ENCODE peak calls at places on chromosomes 13 and 19, in five cellular contexts. I is IMR-90, Q is neuronal stem cell, K is mesenchymal stem cell, B is H1. E is an unnamed sample.

GRCh38 chr19:38650180-38650775 is 2.8 kb downstream of the ACTN4 start:
- DNase-seq in I (no peak), Q (no peak), K (peak), B (no peak), E (no peak)

GRCh38 chr13:60759499-60759898 is 362.5 kb downstream of the TDRD3 start:
- DNase-seq in Q (peak), B (no peak), K (no peak), I (no peak), E (no peak)

GRCh38 chr13:67438465-67438864 is 208.3 kb upstream of the PCDH9 start:
- DNase-seq in Q (peak), I (no peak), K (no peak), B (no peak), E (no peak)

GRCh38 chr13:111644750-111645149 is 324.3 kb downstream of the TEX29 start:
- DNase-seq in Q (no peak), B (no peak), I (no peak), K (no peak), E (no peak)

GRCh38 chr13:41418027-41418426 is 39.3 kb upstream of the RGCC start:
- DNase-seq in I (peak), K (peak), Q (no peak), B (no peak), E (no peak)

GRCh38 chr19:21922276-21922675 is 86.3 kb upstream of the ZNF43 start:
- DNase-seq in I (no peak), K (no peak), B (no peak), Q (no peak), E (no peak)

GRCh38 chr13:112761701-112762689 is 72.2 kb downstream of the ATP11A start:
- DNase-seq in Q (no peak), B (no peak), I (peak), K (peak), E (no peak)

GRCh38 chr13:57865600-57866294 is 234.2 kb downstream of the PCDH17 start:
- DNase-seq in K (no peak), B (no peak), Q (no peak), I (no peak), E (no peak)

GRCh38 chr19:49430678-49431329 is 5.6 kb downstream of the GFY start:
- DNase-seq in B (no peak), K (no peak), Q (no peak), I (no peak), E (no peak)

GRCh38 chr19:34317311-34317927 is 47.6 kb upstream of the GPI start:
- DNase-seq in Q (no peak), B (no peak), I (no peak), K (peak), E (no peak)

GRCh38 chr13:68099616-68100015 is 869.5 kb upstream of the PCDH9 start:
- DNase-seq in B (no peak), Q (no peak), K (peak), I (peak), E (no peak)

GRCh38 chr19:42312370-42312769 is 739 bp upstream of the TMEM145 start:
- DNase-seq in I (no peak), Q (no peak), K (no peak), B (no peak), E (no peak)

GRCh38 chr13:44116562-44117315 is 237.0 kb downstream of the LACC1 start:
- DNase-seq in Q (no peak), I (peak), K (peak), B (no peak), E (no peak)

GRCh38 chr19:13262450-13262849 is 112.2 kb downstream of the IER2 start:
- DNase-seq in I (peak), Q (no peak), K (peak), B (no peak), E (no peak)

GRCh38 chr19:17866312-17867012 is 5.3 kb upstream of the SLC5A5 start:
- DNase-seq in I (no peak), B (no peak), Q (no peak), K (no peak), E (no peak)

GRCh38 chr13:26991508-26992181 is 180.0 kb downstream of the USP12 start:
- DNase-seq in K (no peak), I (peak), Q (no peak), B (no peak), E (no peak)

GRCh38 chr19:10514211-10515145 is 2.8 kb downstream of the S1PR5 start:
- DNase-seq in I (no peak), K (no peak), Q (no peak), B (no peak), E (peak)

GRCh38 chr13:78743972-78744371 is 85.0 kb upstream of the OBI1 start:
- DNase-seq in I (no peak), Q (no peak), B (no peak), K (no peak), E (no peak)

GRCh38 chr19:8539621-8540149 is 25.7 kb upstream of the ZNF414 start:
- DNase-seq in I (no peak), Q (no peak), B (no peak), K (no peak), E (no peak)

GRCh38 chr13:41645313-41645712 is 188.0 kb downstream of the RGCC start:
- DNase-seq in Q (no peak), I (peak), K (peak), B (no peak), E (no peak)

GRCh38 chr19:38596057-38596981 is 21.4 kb downstream of the MAP4K1 start:
- DNase-seq in B (peak), I (no peak), K (peak), Q (peak), E (peak)

GRCh38 chr19:18773682-18774081 is 17.4 kb downstream of the COMP start:
- DNase-seq in I (no peak), Q (no peak), K (no peak), B (no peak), E (no peak)

GRCh38 chr13:102680842-102681725 is 13.8 kb downstream of the METTL21C start:
- DNase-seq in I (peak), Q (no peak), K (no peak), B (no peak), E (no peak)

GRCh38 chr13:29847501-29847983 is 2.9 kb downstream of the UBL3 start:
- DNase-seq in K (peak), I (peak), Q (no peak), B (no peak), E (no peak)

GRCh38 chr19:17074628-17075034 is 621 bp downstream of the HAUS8 start:
- DNase-seq in I (no peak), Q (no peak), B (no peak), K (no peak), E (no peak)

GRCh38 chr13:49171358-49171757 is 48.8 kb upstream of the MLNR start:
- DNase-seq in K (no peak), Q (no peak), I (no peak), B (no peak), E (no peak)

GRCh38 chr13:49164712-49165111 is 55.4 kb upstream of the MLNR start:
- DNase-seq in K (no peak), I (no peak), Q (no peak), B (no peak), E (no peak)

DNA sequence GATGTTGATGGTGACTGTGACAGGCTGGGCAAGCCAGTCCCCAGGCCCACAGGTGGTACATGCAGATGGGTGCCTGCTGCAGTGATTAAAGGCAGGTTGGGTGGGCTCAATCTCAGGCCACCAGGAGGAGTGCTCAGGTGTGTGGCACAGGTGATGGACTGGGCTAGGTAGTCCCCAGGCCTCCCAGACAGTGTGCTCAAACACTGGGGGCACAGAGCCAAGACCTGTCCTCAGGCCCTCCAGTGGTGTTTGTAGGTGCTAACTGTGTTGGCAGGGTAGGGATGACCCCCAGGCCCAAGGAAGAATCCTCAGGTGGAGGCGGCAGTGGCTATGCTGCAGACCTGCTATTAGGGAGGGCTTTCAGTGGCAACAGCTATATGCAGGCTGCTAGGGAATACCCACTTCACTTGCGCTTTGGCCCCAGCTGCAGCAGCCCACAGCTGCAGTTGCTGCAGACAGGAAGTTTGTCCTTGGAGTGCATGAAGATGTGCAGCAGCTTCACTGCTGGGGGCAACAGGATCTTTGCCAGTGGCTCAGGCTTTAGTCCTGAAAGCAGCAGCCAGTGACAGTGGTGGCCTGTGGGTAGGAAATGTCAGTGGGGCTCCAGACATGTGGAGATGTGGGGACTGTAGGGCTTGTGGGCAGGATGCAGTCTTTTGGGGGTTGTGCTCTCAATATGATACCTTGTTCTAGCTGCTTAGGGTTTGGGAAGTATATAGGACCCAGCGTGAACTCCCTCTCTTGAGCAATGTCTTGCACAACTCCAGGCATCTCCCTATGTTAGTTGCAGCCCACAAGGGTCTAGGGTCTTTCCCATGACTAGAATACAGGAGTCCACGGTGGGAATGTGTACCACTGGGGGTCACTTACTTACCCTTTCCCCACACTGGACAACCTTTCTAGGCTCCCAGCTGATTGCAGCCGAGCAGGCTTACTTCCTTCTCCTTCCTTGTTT is 54.1 kb upstream of the MLNR start:
- DNase-seq in Q (no peak), K (peak), B (no peak), I (peak), E (no peak)
- H3K23ac ChIP-seq in Q (no peak), K (no peak), B (no peak), I (peak), E (no peak)

DNA sequence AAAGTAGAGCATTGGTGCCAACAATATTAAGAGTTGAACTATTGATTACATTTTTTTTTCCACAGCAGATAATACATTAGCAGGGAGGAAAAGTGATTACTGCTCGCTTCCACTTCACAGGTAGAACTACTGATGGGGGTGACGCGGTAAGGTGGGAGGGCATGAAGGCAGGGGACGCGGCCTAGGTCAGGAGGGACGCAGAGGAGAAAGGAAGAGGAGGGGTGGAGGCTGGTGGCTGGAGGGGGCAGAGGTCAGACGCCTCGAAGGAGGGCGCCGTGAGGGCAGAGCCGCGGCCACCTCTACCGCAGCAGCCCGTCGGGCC is 287 bp upstream of the B3GLCT start:
- DNase-seq in Q (no peak), B (no peak), I (no peak), K (no peak), E (no peak)
- H3K14ac ChIP-seq in Q (no peak), B (no peak), I (no peak), K (peak), E (no peak)

GRCh38 chr13:114164027-114164426 is 15.0 kb upstream of the CFAP97D2 start:
- DNase-seq in I (no peak), K (no peak), B (no peak), Q (no peak), E (no peak)

GRCh38 chr13:114161028-114161556 is 18.0 kb upstream of the CFAP97D2 start:
- DNase-seq in I (no peak), Q (no peak), B (no peak), K (no peak), E (no peak)

GRCh38 chr13:114164681-114165429 is 14.2 kb upstream of the CFAP97D2 start:
- DNase-seq in K (no peak), Q (no peak), B (no peak), I (no peak), E (no peak)

GRCh38 chr13:114162533-114162922 is 16.5 kb upstream of the CFAP97D2 start:
- DNase-seq in B (no peak), I (no peak), K (no peak), Q (no peak), E (no peak)

GRCh38 chr13:114161644-114162532 is 17.2 kb upstream of the CFAP97D2 start:
- DNase-seq in Q (no peak), B (no peak), K (no peak), I (peak), E (no peak)
- H3K23ac ChIP-seq in Q (no peak), B (no peak), K (no peak), I (peak), E (no peak)

DNA sequence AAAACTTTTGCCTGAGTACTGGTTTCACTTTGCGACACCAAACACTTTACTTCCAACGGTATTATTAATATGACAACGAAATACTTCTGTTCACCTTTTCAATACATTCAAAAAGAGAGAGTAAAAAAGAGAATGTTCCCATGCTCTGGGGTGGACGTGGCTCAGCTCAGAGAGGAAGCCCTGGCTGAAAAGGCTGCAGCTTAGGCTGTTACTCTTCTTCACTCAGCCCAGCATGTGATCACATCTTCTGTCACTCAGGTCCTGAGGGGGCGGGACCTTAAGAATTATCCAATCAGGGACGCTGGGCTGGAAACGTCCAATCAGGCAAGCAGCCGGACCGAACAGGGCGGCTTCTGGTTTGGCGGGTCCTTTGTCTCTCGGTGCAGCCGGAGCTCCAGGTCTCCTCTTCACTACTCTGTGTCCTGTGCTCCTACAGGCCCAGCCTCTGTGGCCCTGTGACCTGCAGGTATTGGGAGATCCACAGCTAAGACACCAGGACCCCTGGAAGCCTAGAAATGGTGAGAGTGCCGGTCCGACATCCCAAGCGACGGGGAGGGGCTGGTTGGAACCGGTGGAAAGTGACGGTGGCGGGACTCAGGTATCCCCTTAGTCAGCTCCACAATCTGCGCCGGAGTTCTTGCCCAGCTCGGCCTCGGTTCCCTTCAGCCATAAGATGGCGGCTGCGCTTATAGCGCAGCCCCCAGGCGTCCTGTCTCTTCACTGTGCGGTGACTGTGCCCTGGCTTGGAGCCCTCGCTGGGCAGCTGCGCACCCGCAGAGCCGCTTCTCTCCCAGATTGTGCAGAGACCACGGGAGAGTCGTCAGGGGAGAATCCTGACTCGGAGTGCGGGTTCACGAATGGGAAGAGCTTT is at the start of gene ZNF93:
- DNase-seq in I (peak), Q (peak), B (peak), K (peak), E (peak)
- H3K14ac ChIP-seq in I (peak), Q (no peak), B (no peak), K (no peak), E (peak)